ENCODE peak calls at places on chromosome 11, in four cellular contexts. U, K, A and H are unnamed samples. For H3K9me3 and H3K4me1, the result is how much of the 10 kb centered on the place peaks cover.

GRCh38 chr11:16809901-16810668 is 71.6 kb downstream of the C11orf58 start:
- DNase-seq in A (peak), K (no peak), U (no peak), H (no peak)

GRCh38 chr11:102111011-102111786 is 952 bp downstream of the YAP1 start:
- DNase-seq in K (peak), U (peak), A (peak), H (peak)

GRCh38 chr11:97140885-97141494 is 751.2 kb downstream of the JRKL start:
- DNase-seq in K (no peak), A (peak), U (peak), H (no peak)

GRCh38 chr11:19237813-19238212 is 2.9 kb downstream of the E2F8 start:
- DNase-seq in U (peak), K (no peak), A (no peak), H (peak)

GRCh38 chr11:67272327-67273259 is 6.3 kb downstream of the GRK2 start:
- DNase-seq in K (peak), A (no peak), U (no peak), H (peak)

GRCh38 chr11:2316169-2316962 is 14.6 kb downstream of the TSPAN32 start:
- DNase-seq in A (no peak), K (no peak), U (no peak), H (no peak)

GRCh38 chr11:3093281-3094191 is 36.3 kb upstream of the CARS1 start:
- DNase-seq in A (no peak), K (no peak), U (peak), H (no peak)

GRCh38 chr11:48043111-48043997 is 63.0 kb downstream of the PTPRJ start:
- DNase-seq in A (no peak), K (peak), U (no peak), H (no peak)

GRCh38 chr11:71995726-71996291 is 2.9 kb upstream of the IL18BP start:
- DNase-seq in A (no peak), U (no peak), K (no peak), H (no peak)

GRCh38 chr11:79062814-79063762 is 377.7 kb downstream of the TENM4 start:
- DNase-seq in U (peak), A (peak), K (no peak), H (no peak)

GRCh38 chr11:130675456-130675855 is 227.0 kb downstream of the ADAMTS15 start:
- DNase-seq in U (no peak), A (peak), K (no peak), H (peak)

GRCh38 chr11:76455931-76456330 is 11.1 kb downstream of the EMSY start:
- DNase-seq in A (no peak), U (no peak), K (no peak), H (no peak)

GRCh38 chr11:79437981-79438630 is 2.7 kb downstream of the TENM4 start:
- DNase-seq in K (no peak), U (no peak), A (peak), H (no peak)

GRCh38 chr11:12019337-12019736 is 10.9 kb upstream of the DKK3 start:
- DNase-seq in K (no peak), A (peak), U (peak), H (no peak)

GRCh38 chr11:130999992-131000770 is 83.9 kb upstream of the SNX19 start:
- DNase-seq in U (peak), K (no peak), A (peak), H (no peak)

GRCh38 chr11:1342946-1343345 is 33.5 kb upstream of the TOLLIP start:
- DNase-seq in K (no peak), A (no peak), U (no peak), H (no peak)

GRCh38 chr11:7642747-7643146 is 30.6 kb downstream of the CYB5R2 start:
- DNase-seq in K (no peak), A (no peak), U (no peak), H (no peak)

GRCh38 chr11:61150656-61151544 is 10.3 kb downstream of the VPS37C start:
- DNase-seq in U (no peak), A (no peak), K (no peak), H (no peak)

GRCh38 chr11:127943763-127944162 is 643.6 kb downstream of the ETS1 start:
- DNase-seq in U (no peak), A (no peak), K (no peak), H (no peak)

GRCh38 chr11:44658451-44658850 is 68.3 kb upstream of the TSPAN18 start:
- DNase-seq in K (no peak), A (peak), U (no peak), H (no peak)

GRCh38 chr11:2703487-2704141 is 3.8 kb upstream of the KCNQ1OT1 start:
- DNase-seq in K (no peak), U (no peak), A (peak), H (no peak)

GRCh38 chr11:106986261-106986660 is 32.0 kb downstream of the GUCY1A2 start:
- DNase-seq in U (no peak), K (no peak), A (peak), H (no peak)

GRCh38 chr11:15101072-15101701 is 13.5 kb upstream of the INSC start:
- DNase-seq in A (peak), U (peak), K (peak), H (peak)

GRCh38 chr11:12248330-12248729 is 129.0 kb upstream of the PARVA start:
- DNase-seq in A (peak), K (no peak), U (peak), H (peak)

GRCh38 chr11:23620617-23621016 is 760.3 kb upstream of the CCDC179 start:
- DNase-seq in U (no peak), K (no peak), A (no peak), H (no peak)

GRCh38 chr11:575324-575995 is 810 bp upstream of the PHRF1 start:
- DNase-seq in K (no peak), A (no peak), U (peak), H (no peak)

GRCh38 chr11:28442113-28442512 is 333.9 kb downstream of the METTL15 start:
- DNase-seq in K (no peak), U (no peak), A (no peak), H (no peak)

GRCh38 chr11:2180775-2181370 is 9.3 kb upstream of the TH start:
- DNase-seq in K (no peak), U (no peak), A (no peak), H (no peak)

GRCh38 chr11:118010738-118011461 is 24.7 kb downstream of the IL10RA start:
- DNase-seq in K (peak), A (no peak), U (no peak), H (peak)

GRCh38 chr11:1942541-1943260 is 4.4 kb upstream of the MRPL23 start:
- DNase-seq in K (no peak), U (no peak), A (no peak), H (no peak)

GRCh38 chr11:126029805-126030204 is 32.9 kb downstream of the CDON start:
- DNase-seq in U (peak), A (no peak), K (no peak), H (no peak)

GRCh38 chr11:79670846-79671245 is 230.0 kb upstream of the TENM4 start:
- DNase-seq in U (no peak), K (no peak), A (no peak), H (no peak)

GRCh38 chr11:10205928-10206327 is 88.1 kb downstream of the SBF2 start:
- DNase-seq in A (no peak), U (no peak), K (no peak), H (no peak)

GRCh38 chr11:75182652-75183051 is 31.7 kb downstream of the SLCO2B1 start:
- DNase-seq in A (no peak), U (no peak), K (no peak), H (no peak)

GRCh38 chr11:114609429-114609828 is 13.8 kb upstream of the NXPE4 start:
- DNase-seq in K (no peak), A (no peak), U (no peak), H (no peak)
- H3K9me3 ChIP-seq in K (under half), A (under half), U (half or more), H (under half)

GRCh38 chr11:13327421-13327820 is 49.8 kb downstream of the BMAL1 start:
- DNase-seq in U (no peak), A (no peak), K (no peak), H (no peak)

GRCh38 chr11:13328276-13328675 is 50.7 kb downstream of the BMAL1 start:
- DNase-seq in U (no peak), K (no peak), A (no peak), H (no peak)

GRCh38 chr11:13332124-13332523 is 54.5 kb downstream of the BMAL1 start:
- DNase-seq in A (no peak), U (no peak), K (no peak), H (no peak)

GRCh38 chr11:13333456-13333957 is 55.9 kb downstream of the BMAL1 start:
- DNase-seq in A (no peak), K (no peak), U (peak), H (peak)

GRCh38 chr11:13329670-13330401 is 52.2 kb downstream of the BMAL1 start:
- DNase-seq in U (no peak), K (no peak), A (no peak), H (no peak)
- H3K27ac ChIP-seq in U (no peak), K (no peak), A (no peak), H (no peak)

GRCh38 chr11:30811226-30811625 is 225.1 kb upstream of the MPPED2 start:
- DNase-seq in U (no peak), K (no peak), A (no peak), H (no peak)

GRCh38 chr11:30816959-30817880 is 231.1 kb upstream of the MPPED2 start:
- DNase-seq in U (no peak), K (no peak), A (no peak), H (no peak)

GRCh38 chr11:30821438-30821965 is 235.3 kb upstream of the MPPED2 start:
- DNase-seq in K (no peak), U (no peak), A (no peak), H (no peak)

GRCh38 chr11:30818721-30819120 is 232.6 kb upstream of the MPPED2 start:
- DNase-seq in K (no peak), A (no peak), U (no peak), H (no peak)

GRCh38 chr11:30815619-30816018 is 229.5 kb upstream of the MPPED2 start:
- DNase-seq in A (no peak), K (no peak), U (no peak), H (no peak)
- H3K4me1 ChIP-seq in A (under half), K (under half), U (under half), H (under half)

GRCh38 chr11:70038034-70038834 is 39.9 kb upstream of the ANO1 start:
- DNase-seq in K (no peak), U (no peak), A (no peak), H (no peak)
- H3K9me3 ChIP-seq in K (under half), U (under half), A (under half), H (under half)

GRCh38 chr11:123080023-123080422 is 18.1 kb upstream of the HSPA8 start:
- DNase-seq in K (no peak), U (no peak), A (no peak), H (no peak)

GRCh38 chr11:123084454-123084853 is 22.5 kb upstream of the HSPA8 start:
- DNase-seq in U (no peak), K (no peak), A (no peak), H (no peak)

GRCh38 chr11:123083623-123084029 is 21.7 kb upstream of the HSPA8 start:
- DNase-seq in A (peak), K (peak), U (peak), H (peak)

GRCh38 chr11:123085497-123085896 is 23.6 kb upstream of the HSPA8 start:
- DNase-seq in A (no peak), U (no peak), K (no peak), H (no peak)

GRCh38 chr11:123082977-123083376 is 21.0 kb upstream of the HSPA8 start:
- DNase-seq in U (no peak), K (no peak), A (no peak), H (no peak)
- H3K27ac ChIP-seq in U (no peak), K (peak), A (no peak), H (peak)

DNA sequence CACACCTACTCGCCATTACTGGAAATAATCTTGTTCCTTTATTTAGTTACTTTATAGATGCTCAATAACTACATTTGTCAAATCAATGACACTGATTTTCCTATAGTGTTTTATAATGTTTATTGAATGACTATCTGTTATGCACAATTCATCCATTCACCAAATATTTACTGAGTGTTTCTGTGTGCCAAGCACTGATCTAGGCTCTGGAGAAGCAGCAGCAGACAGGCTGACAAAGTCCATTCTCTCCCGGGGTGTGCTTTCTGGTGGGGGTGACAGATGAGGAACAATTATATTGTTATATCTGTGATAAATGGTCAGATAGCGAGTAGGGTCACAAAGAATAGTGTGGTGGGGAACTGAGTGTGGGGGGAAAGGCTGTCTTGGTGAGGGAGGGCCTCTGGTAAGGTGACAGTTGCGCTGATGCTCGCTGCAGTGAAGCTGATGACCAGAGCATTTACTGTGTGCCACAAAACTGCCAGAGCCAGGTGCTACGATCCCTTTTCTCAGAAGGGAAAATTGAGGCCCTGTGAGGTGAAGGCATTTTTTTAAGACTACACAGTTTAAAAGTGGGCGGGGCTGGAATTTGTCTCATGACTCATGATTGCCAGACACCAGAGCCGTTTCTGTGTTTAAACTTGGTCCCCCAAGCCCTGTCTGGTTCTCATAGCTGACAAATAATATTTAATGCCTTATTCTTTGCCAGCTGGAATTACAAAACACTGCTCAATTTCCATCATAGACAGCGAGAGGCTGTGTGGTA is 10.2 kb downstream of the PACS1 start:
- DNase-seq in U (peak), A (peak), K (peak), H (peak)
- H3K4me1 ChIP-seq in U (under half), A (under half), K (under half), H (under half)

GRCh38 chr11:35990170-35990569 is 46.3 kb downstream of the LDLRAD3 start:
- DNase-seq in K (no peak), U (no peak), A (no peak), H (no peak)
- H3K9me3 ChIP-seq in K (under half), U (under half), A (under half), H (under half)